ENCODE peak calls at places on chromosomes 4 and X, in seven cellular contexts. I is mesendoderm; O is left lung; X is testis; J is left ventricle myocardium inferior; U is CD8-positive, alpha-beta T cell; D is uterus. P is an unnamed sample.

GRCh38 chrX:18683027-18683426 is 11.1 kb upstream of the RS1 start:
- DNase-seq in X (no peak), J (no peak), U (no peak), O (no peak), D (no peak), I (no peak), P (no peak)

GRCh38 chrX:150621652-150622051 is 53.2 kb downstream of the MTM1 start:
- DNase-seq in U (no peak), X (no peak), O (no peak), D (no peak), I (no peak), J (no peak), P (no peak)

GRCh38 chr4:64200001-64200555 is 209.2 kb downstream of the TECRL start:
- DNase-seq in U (no peak), I (no peak), J (no peak), O (no peak), X (no peak), D (no peak), P (no peak)

GRCh38 chr4:173529505-173530325 is at the start of gene HAND2:
- DNase-seq in X (peak), I (peak), J (peak), O (peak), D (peak), U (no peak), P (peak)

GRCh38 chrX:12065251-12065650 is 73.0 kb upstream of the FRMPD4 start:
- DNase-seq in O (no peak), D (no peak), X (peak), I (peak), U (no peak), J (no peak), P (no peak)

GRCh38 chrX:144681501-144681900 is 565.8 kb upstream of the SPANXN1 start:
- DNase-seq in O (no peak), J (no peak), D (no peak), I (peak), U (no peak), X (no peak), P (no peak)

GRCh38 chr4:5143306-5143861 is 92.1 kb downstream of the STK32B start:
- DNase-seq in U (no peak), D (no peak), J (no peak), X (no peak), O (no peak), I (no peak), P (no peak)

GRCh38 chrX:131828482-131828881 is 194.6 kb upstream of the STK26 start:
- DNase-seq in X (no peak), D (no peak), I (peak), O (no peak), J (no peak), U (no peak), P (no peak)

GRCh38 chr4:30875659-30876269 is 155.6 kb downstream of the PCDH7 start:
- DNase-seq in I (no peak), J (no peak), D (no peak), X (no peak), O (no peak), U (no peak), P (no peak)

GRCh38 chr4:131093303-131093702 is 1997.4 kb downstream of the C4orf33 start:
- DNase-seq in O (no peak), J (no peak), D (no peak), X (no peak), I (peak), U (no peak), P (no peak)

GRCh38 chr4:47383829-47384427 is 79.6 kb downstream of the COMMD8 start:
- DNase-seq in O (no peak), D (no peak), J (no peak), I (peak), U (no peak), X (no peak), P (no peak)

GRCh38 chrX:41001327-41001726 is 83.9 kb upstream of the USP9X start:
- DNase-seq in J (no peak), D (no peak), X (no peak), O (no peak), U (no peak), I (no peak), P (no peak)

GRCh38 chr4:165493359-165493758 is 114.6 kb downstream of the CPE start:
- DNase-seq in J (peak), D (peak), O (peak), I (peak), U (peak), X (peak), P (peak)

GRCh38 chr4:168900080-168900479 is 110.0 kb downstream of the CBR4 start:
- DNase-seq in X (no peak), O (no peak), J (peak), I (no peak), U (no peak), D (peak), P (peak)

GRCh38 chrX:153560000-153560399 is 38.9 kb downstream of the CCNQ start:
- DNase-seq in D (no peak), I (no peak), O (no peak), X (no peak), J (peak), U (no peak), P (no peak)

GRCh38 chr4:184457530-184458249 is 16.7 kb downstream of the IRF2 start:
- DNase-seq in D (no peak), U (no peak), I (no peak), J (no peak), X (no peak), O (no peak), P (no peak)

GRCh38 chr4:8472689-8473197 is 32.2 kb downstream of the TRMT44 start:
- DNase-seq in U (no peak), J (no peak), X (peak), I (peak), D (peak), O (no peak), P (no peak)

GRCh38 chr4:132332932-132333722 is 816.0 kb upstream of the PCDH10 start:
- DNase-seq in U (no peak), O (no peak), X (no peak), I (peak), J (no peak), D (no peak), P (no peak)

GRCh38 chrX:52346462-52347165 is 22.2 kb upstream of the XAGE2 start:
- DNase-seq in J (no peak), D (no peak), U (no peak), O (no peak), I (peak), X (no peak), P (no peak)

GRCh38 chr4:76854858-76855257 is 43.1 kb downstream of the SOWAHB start:
- DNase-seq in X (no peak), O (no peak), I (no peak), U (no peak), D (no peak), J (no peak), P (no peak)

GRCh38 chrX:129545408-129545807 is 5.3 kb downstream of the OCRL start:
- DNase-seq in O (no peak), U (no peak), X (peak), D (no peak), J (no peak), I (no peak), P (no peak)

GRCh38 chrX:73668779-73669178 is 105.8 kb downstream of the CHIC1 start:
- DNase-seq in X (no peak), J (peak), O (no peak), I (peak), U (no peak), D (no peak), P (no peak)

GRCh38 chr4:153676984-153677383 is 7.1 kb upstream of the TLR2 start:
- DNase-seq in D (no peak), O (no peak), X (no peak), U (no peak), I (no peak), J (no peak), P (no peak)

GRCh38 chrX:115592997-115593734 is 32.2 kb downstream of the PLS3 start:
- DNase-seq in X (peak), I (peak), J (no peak), D (no peak), U (no peak), O (no peak), P (no peak)

GRCh38 chrX:9339603-9340569 is 125.0 kb upstream of the TBL1X start:
- DNase-seq in I (no peak), O (no peak), D (peak), J (peak), U (peak), X (peak), P (no peak)

GRCh38 chr4:108213308-108213707 is 44.6 kb upstream of the LEF1 start:
- DNase-seq in O (no peak), D (no peak), J (no peak), I (no peak), X (no peak), U (no peak), P (no peak)

GRCh38 chr4:186192068-186192751 is 843 bp downstream of the CYP4V2 start:
- DNase-seq in X (peak), J (peak), O (no peak), U (no peak), I (peak), D (peak), P (no peak)

GRCh38 chr4:149684516-149684915 is 131.1 kb downstream of the IQCM start:
- DNase-seq in D (no peak), X (no peak), J (no peak), U (no peak), O (no peak), I (no peak), P (no peak)

GRCh38 chrX:8500203-8500602 is 35.6 kb downstream of the VCX3B start:
- DNase-seq in I (no peak), D (no peak), J (no peak), X (no peak), O (no peak), U (no peak), P (no peak)

GRCh38 chr4:83082777-83083176 is 31.8 kb downstream of the PLAC8 start:
- DNase-seq in U (no peak), D (no peak), O (no peak), J (no peak), I (no peak), X (no peak), P (no peak)

GRCh38 chrX:68647156-68647957 is at the start of gene STARD8:
- DNase-seq in J (peak), O (peak), I (peak), X (peak), U (no peak), D (peak), P (peak)

GRCh38 chr4:16026155-16026761 is 57.6 kb downstream of the PROM1 start:
- DNase-seq in I (peak), D (peak), X (peak), U (peak), O (no peak), J (no peak), P (no peak)

GRCh38 chr4:150355858-150356455 is 226.0 kb upstream of the MAB21L2 start:
- DNase-seq in U (no peak), J (no peak), O (no peak), D (no peak), I (no peak), X (no peak), P (no peak)

GRCh38 chrX:43003939-43004338 is 226.0 kb upstream of the PPP1R2C start:
- DNase-seq in U (no peak), I (no peak), J (no peak), D (no peak), X (no peak), O (no peak), P (no peak)

GRCh38 chrX:43003204-43003565 is 225.2 kb upstream of the PPP1R2C start:
- DNase-seq in J (no peak), X (no peak), I (no peak), O (no peak), D (no peak), U (no peak), P (no peak)

GRCh38 chrX:43002526-43003203 is 224.7 kb upstream of the PPP1R2C start:
- DNase-seq in J (no peak), I (no peak), D (no peak), X (no peak), U (no peak), O (no peak), P (no peak)

GRCh38 chrX:43008356-43008755 is 230.4 kb upstream of the PPP1R2C start:
- DNase-seq in D (no peak), I (peak), X (no peak), O (no peak), J (no peak), U (no peak), P (no peak)

GRCh38 chrX:43005561-43005960 is 227.6 kb upstream of the PPP1R2C start:
- DNase-seq in X (no peak), J (no peak), I (peak), D (no peak), O (no peak), U (no peak), P (no peak)
- H3K27ac ChIP-seq in X (no peak), J (no peak), I (peak), D (no peak), O (no peak), U (no peak), P (no peak)

DNA sequence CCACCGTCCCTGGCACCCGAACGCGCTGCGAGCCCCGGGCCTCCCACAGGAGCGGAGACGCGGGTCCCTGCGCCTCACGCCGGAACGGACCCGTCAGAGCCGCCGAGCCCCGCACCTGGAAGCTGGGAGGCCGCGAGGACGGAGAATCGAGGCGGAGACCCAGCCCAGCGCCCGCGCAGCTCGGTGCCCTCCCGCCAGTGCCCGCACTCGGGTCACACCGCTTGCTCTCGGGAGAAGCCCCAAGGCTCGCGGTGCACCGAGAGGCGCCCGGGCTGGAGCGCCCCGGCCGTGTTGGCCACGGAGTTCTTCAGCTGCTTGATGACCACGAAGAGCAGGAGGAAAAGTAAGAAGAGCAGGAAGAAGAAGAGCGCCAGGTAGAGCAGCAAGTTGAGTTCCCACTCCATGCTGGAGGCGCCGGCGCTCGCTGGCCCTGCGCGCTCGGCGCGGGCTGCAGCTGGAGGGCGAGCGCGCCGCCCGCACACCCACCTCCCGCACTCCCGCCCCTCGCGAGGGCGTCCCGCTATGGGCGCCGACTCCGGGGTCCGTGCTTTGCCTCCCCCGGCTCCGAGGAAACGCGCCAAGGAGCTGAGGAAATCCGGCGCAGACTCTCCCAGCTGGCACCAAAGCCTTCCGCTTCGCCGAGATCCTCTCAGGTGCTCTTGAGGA is at the start of gene SMIM43:
- DNase-seq in X (no peak), J (no peak), D (no peak), O (peak), I (peak), U (no peak), P (peak)
- H3K4me3 ChIP-seq in X (peak), J (peak), D (peak), O (peak), I (peak), U (no peak), P (no peak)

DNA sequence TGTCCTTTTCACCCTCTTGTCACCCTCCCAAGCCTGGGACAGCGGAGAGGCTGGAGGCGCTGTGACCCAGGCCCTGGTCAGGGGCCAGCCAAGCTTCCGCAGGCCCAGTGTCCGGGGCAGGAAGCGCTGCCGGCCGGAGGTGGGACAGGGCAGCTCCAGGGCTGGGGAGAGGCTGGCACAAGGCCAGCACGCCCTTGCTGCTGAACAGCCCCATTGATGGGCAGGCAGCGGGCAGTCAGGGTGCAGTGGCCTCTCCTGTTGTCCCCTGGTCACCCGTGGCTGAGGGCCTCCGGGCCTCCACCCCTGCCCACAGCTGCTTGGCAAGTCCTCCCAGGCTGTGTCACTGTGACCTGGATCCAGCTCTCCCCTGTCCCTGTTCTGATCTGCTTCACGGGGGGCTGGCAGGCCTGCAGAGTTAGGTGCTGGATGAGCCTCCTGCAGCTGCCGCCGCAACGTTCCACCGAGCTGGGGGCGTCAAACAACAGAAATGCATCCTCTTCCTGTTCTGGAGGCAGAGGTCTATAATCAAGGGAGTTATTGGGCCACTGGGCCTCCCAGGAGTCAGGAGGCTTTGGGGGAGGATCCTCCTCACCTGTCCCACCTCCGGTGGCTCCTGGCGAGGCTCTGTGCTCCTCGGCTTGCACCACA is 107.9 kb downstream of the PSAPL1 start:
- DNase-seq in O (peak), J (no peak), D (no peak), I (no peak), U (no peak), X (no peak), P (peak)
- H3K27ac ChIP-seq in O (no peak), J (no peak), D (no peak), I (no peak), U (no peak), X (no peak), P (no peak)

DNA sequence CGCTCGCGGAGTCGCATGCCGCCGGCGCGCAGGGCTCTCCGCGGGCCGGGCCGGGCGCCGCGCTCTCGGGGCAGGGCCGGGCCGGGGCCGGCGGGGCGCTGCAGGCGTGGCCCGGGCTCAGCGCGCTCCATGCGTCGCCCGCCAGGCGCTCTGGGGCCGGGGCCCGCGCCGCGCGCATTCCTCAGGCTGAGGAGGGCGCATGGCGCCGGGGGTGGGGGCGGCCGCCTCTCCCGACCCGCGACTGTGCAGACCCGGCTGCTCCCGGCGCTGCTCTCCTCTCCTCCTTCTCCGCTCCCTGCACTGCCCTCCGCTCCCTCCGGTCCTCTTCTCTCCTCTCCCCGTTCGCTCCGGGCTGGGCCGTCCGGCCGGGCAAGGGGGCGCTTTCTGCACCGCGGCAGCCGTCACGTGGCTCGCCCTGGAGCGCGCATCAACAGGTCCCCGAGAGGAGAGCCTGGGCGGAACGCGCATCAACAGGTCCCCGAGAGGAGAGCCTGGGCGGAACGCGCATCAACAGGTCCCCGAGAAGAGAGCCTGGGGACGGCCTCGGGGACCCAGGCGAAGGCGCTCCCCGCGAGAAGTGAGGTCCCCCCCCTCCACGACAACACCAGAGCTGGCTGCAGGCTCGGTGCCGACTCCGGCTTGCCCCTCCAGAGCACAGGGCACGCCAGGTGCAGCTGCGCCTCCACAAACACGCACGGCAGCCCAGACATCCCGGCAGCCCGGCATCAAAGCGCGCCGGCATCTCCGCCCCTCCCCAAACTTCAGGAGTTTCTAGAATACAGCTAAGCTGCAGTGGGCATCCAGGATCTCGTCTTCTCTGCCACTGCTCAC is 12.9 kb downstream of the PPP2R3B start:
- DNase-seq in I (peak), J (peak), U (peak), O (peak), D (no peak), X (peak), P (no peak)
- H3K4me3 ChIP-seq in I (peak), J (peak), U (peak), O (peak), D (peak), X (peak), P (no peak)

P was measured in aorta.